ENCODE peak calls at places on chromosomes 6 and 20, in nine cellular contexts. Y, C, I, M, B, T, G, Z and S are unnamed samples.

GRCh38 chr20:25242231-25242630 is 5.7 kb upstream of the PYGB start:
- DNase-seq in Y (no peak), G (no peak), T (no peak), M (no peak), I (no peak), C (no peak), B (no peak), Z (no peak), S (no peak)

GRCh38 chr6:125598422-125598821 is 151.0 kb upstream of the HEY2 start:
- DNase-seq in T (no peak), C (peak), G (peak), B (peak), I (no peak), M (peak), Y (peak), Z (peak), S (no peak)

GRCh38 chr6:34696189-34696738 is 303 bp downstream of the ILRUN start:
- DNase-seq in Y (peak), T (no peak), I (peak), M (peak), G (peak), C (no peak), Z (no peak), B (peak), S (no peak)

GRCh38 chr6:71119560-71119959 is 162.7 kb upstream of the B3GAT2 start:
- DNase-seq in M (no peak), I (no peak), C (no peak), T (no peak), Z (no peak), G (no peak), Y (no peak), B (no peak), S (no peak)

GRCh38 chr6:104407957-104408356 is 451.8 kb downstream of the HACE1 start:
- DNase-seq in B (no peak), C (no peak), Z (no peak), G (no peak), I (no peak), T (no peak), Y (no peak), M (no peak), S (no peak)

GRCh38 chr6:102051001-102051400 is 657.5 kb downstream of the GRIK2 start:
- DNase-seq in B (no peak), M (no peak), T (no peak), Z (no peak), C (no peak), Y (no peak), G (no peak), I (no peak), S (no peak)

GRCh38 chr6:151445482-151445881 is 6.4 kb downstream of the RMND1 start:
- DNase-seq in Y (peak), B (no peak), C (no peak), M (no peak), Z (peak), T (no peak), G (peak), I (no peak), S (peak)

GRCh38 chr6:139144490-139145085 is 9.7 kb downstream of the HECA start:
- DNase-seq in I (no peak), T (no peak), B (no peak), G (no peak), Y (no peak), M (no peak), C (no peak), Z (no peak), S (no peak)

GRCh38 chr6:170423030-170423429 is 116.5 kb downstream of the FAM120B start:
- DNase-seq in C (no peak), T (no peak), G (no peak), Y (no peak), I (no peak), Z (no peak), M (no peak), B (no peak), S (no peak)

GRCh38 chr6:147132889-147133288 is 71.3 kb upstream of the STXBP5 start:
- DNase-seq in M (no peak), C (no peak), Z (no peak), B (no peak), Y (no peak), I (peak), T (no peak), G (peak), S (no peak)

GRCh38 chr6:13445005-13445743 is 42.2 kb downstream of the GFOD1 start:
- DNase-seq in Z (peak), B (peak), M (peak), T (no peak), C (no peak), I (no peak), Y (no peak), G (peak), S (no peak)

GRCh38 chr6:155829646-155830045 is 374.0 kb upstream of the NOX3 start:
- DNase-seq in G (no peak), I (no peak), Y (no peak), T (no peak), Z (no peak), M (no peak), C (no peak), B (no peak), S (no peak)

GRCh38 chr20:46928580-46929132 is 34.0 kb downstream of the EYA2 start:
- DNase-seq in Y (peak), G (peak), C (no peak), T (no peak), I (no peak), B (no peak), Z (no peak), M (no peak), S (no peak)

GRCh38 chr6:39365281-39366074 is 43.0 kb upstream of the KCNK16 start:
- DNase-seq in I (no peak), G (peak), Y (peak), T (no peak), Z (peak), M (no peak), B (no peak), C (no peak), S (no peak)

GRCh38 chr6:89375427-89375868 is 22.9 kb upstream of the UBE2J1 start:
- DNase-seq in G (no peak), I (peak), Z (no peak), T (peak), Y (no peak), B (peak), C (no peak), M (peak), S (peak)

GRCh38 chr6:85594197-85594930 is 706 bp upstream of the SNX14 start:
- DNase-seq in Y (no peak), C (no peak), M (no peak), I (no peak), G (no peak), T (peak), Z (no peak), B (no peak), S (no peak)

GRCh38 chr6:139173172-139173571 is 38.3 kb downstream of the HECA start:
- DNase-seq in I (no peak), M (no peak), T (no peak), Z (no peak), C (no peak), Y (no peak), B (no peak), G (no peak), S (no peak)

GRCh38 chr6:131159578-131159977 is 24.3 kb downstream of the AKAP7 start:
- DNase-seq in B (no peak), G (peak), Z (peak), M (no peak), T (no peak), I (no peak), C (no peak), Y (peak), S (no peak)

GRCh38 chr20:45518282-45518681 is 2.9 kb upstream of the SPINT3 start:
- DNase-seq in Z (no peak), T (no peak), I (peak), C (no peak), M (no peak), Y (no peak), G (peak), B (no peak), S (no peak)

GRCh38 chr6:122726649-122727048 is 52.9 kb upstream of the FABP7 start:
- DNase-seq in B (peak), Z (peak), M (no peak), I (peak), G (no peak), T (no peak), C (no peak), Y (peak), S (no peak)

GRCh38 chr6:110528051-110528929 is 51.9 kb upstream of the SLC22A16 start:
- DNase-seq in M (peak), Y (peak), T (peak), I (peak), Z (peak), B (peak), G (peak), C (peak), S (peak)

GRCh38 chr6:62652692-62653328 is 366.8 kb upstream of the KHDRBS2 start:
- DNase-seq in Z (no peak), B (no peak), I (no peak), T (peak), G (peak), M (no peak), C (no peak), Y (peak), S (no peak)

GRCh38 chr6:72422126-72422680 is 199.7 kb upstream of the KCNQ5 start:
- DNase-seq in Y (peak), G (peak), M (no peak), C (no peak), I (no peak), Z (no peak), B (no peak), T (no peak), S (no peak)

GRCh38 chr6:72760130-72760793 is 138.4 kb downstream of the KCNQ5 start:
- DNase-seq in C (no peak), T (no peak), Y (peak), I (no peak), B (no peak), G (peak), Z (peak), M (no peak), S (peak)

GRCh38 chr6:148293181-148293995 is 49.2 kb upstream of the SASH1 start:
- DNase-seq in Y (no peak), I (no peak), T (no peak), M (peak), Z (no peak), G (no peak), B (no peak), C (no peak), S (no peak)

GRCh38 chr6:17352302-17352701 is 41.1 kb upstream of the CAP2 start:
- DNase-seq in M (no peak), I (no peak), B (no peak), T (no peak), Z (peak), C (no peak), Y (no peak), G (peak), S (no peak)

GRCh38 chr20:57748601-57749130 is 38.9 kb upstream of the PMEPA1 start:
- DNase-seq in T (no peak), C (no peak), G (peak), Y (peak), B (peak), M (peak), I (peak), Z (peak), S (no peak)

GRCh38 chr6:63897952-63898351 is 262.4 kb downstream of the PHF3 start:
- DNase-seq in C (no peak), B (no peak), G (no peak), Y (no peak), Z (no peak), I (no peak), T (no peak), M (peak), S (no peak)

GRCh38 chr6:149201068-149201655 is 116.3 kb upstream of the TAB2 start:
- DNase-seq in I (no peak), G (no peak), C (no peak), Z (no peak), M (no peak), B (no peak), Y (peak), T (no peak), S (no peak)

GRCh38 chr6:158026054-158026900 is 44.6 kb downstream of the SYNJ2 start:
- DNase-seq in M (peak), T (peak), G (peak), I (peak), B (peak), C (no peak), Y (peak), Z (peak), S (no peak)

GRCh38 chr6:6686748-6687601 is 98.5 kb downstream of the LY86 start:
- DNase-seq in Y (peak), G (peak), I (peak), Z (peak), T (peak), B (peak), C (no peak), M (peak), S (peak)

GRCh38 chr6:144215402-144215931 is 65.2 kb downstream of the STX11 start:
- DNase-seq in M (no peak), B (peak), I (no peak), Z (no peak), C (no peak), Y (no peak), T (peak), G (peak), S (no peak)

GRCh38 chr20:4813839-4814695 is 92.4 kb downstream of the PRND start:
- DNase-seq in C (no peak), B (no peak), M (no peak), G (no peak), I (no peak), Z (no peak), T (peak), Y (no peak), S (no peak)
- H3K4me3 ChIP-seq in C (no peak), B (no peak), M (peak), G (no peak), I (no peak), Z (no peak), T (peak), Y (no peak), S (no peak)

DNA sequence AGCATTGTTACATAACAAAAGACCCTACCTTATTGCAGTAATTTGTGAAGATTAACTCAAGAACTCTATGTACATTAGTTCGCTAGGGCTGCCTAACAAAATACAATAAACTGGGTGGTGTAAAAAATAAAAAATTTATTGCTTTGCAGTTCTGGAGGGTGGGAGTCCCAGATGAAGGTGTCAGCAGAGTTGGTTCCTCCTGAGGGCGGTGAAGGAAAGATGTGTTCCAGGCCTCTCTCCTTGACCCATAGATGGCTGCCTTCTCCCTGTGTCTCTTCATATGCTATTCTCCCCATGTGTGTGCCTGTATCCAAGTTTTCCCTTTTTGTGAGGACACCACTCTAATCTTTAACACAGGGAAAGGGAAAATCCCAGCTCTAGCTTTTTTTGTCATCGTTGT is 305 bp upstream of the VNN1 start:
- DNase-seq in C (no peak), I (no peak), G (no peak), M (no peak), B (no peak), Y (no peak), Z (no peak), T (no peak), S (no peak)
- TF ChIP-seq CTCF in C (no peak), I (no peak), G (no peak), M (no peak), B (no peak), Y (no peak), Z (no peak), T (no peak), S (no peak)

GRCh38 chr20:9360427-9360826 is 154.0 kb upstream of the LAMP5 start:
- DNase-seq in Z (no peak), Y (peak), I (no peak), T (no peak), M (no peak), B (no peak), C (no peak), G (no peak), S (no peak)
- H3K4me3 ChIP-seq in Z (no peak), Y (no peak), I (no peak), T (no peak), M (no peak), B (no peak), C (no peak), G (no peak), S (no peak)

GRCh38 chr6:82741325-82741995 is 324.2 kb downstream of the UBE3D start:
- DNase-seq in B (no peak), Z (no peak), C (no peak), T (no peak), M (no peak), I (no peak), Y (no peak), G (peak), S (no peak)
- TF ChIP-seq CTCF in B (no peak), Z (no peak), C (no peak), T (no peak), M (no peak), I (no peak), Y (no peak), G (no peak), S (no peak)

DNA sequence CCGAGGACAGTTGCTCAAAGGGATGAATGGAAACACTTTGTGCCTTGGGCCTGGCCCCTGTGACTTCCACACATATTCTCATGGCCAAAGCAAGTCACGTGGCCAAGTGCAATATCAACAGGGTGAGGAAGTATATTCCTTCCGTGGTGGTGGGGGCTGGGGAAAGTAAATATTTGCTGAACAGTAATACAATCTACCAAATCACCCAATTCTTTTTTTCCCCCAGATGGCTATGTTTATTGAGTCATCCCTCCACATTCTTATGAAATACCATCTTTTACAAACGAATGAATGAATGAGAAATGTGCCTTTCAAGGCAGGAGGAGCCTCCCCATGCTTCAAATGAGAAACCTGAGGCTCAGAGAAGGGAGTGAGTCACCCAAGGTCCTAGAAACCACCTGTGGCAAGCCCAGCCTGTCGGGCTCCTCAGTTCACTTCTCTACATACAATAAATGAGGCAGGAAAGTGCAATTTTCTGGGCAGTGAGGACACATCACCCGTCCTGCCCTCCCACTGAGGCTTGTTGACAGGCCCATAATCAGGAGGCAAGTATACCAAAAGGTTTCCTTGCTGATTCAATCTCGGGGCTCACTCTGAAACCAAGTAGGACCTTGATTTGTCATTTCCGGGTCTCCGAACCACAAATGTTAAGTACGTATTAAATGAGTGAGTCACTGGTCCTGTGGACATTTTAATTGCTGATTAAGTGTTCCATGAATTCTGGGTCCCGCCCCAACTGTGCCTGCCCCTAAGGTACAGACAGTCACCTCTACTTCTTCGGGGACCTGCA is 25.3 kb upstream of the TOP1 start:
- DNase-seq in I (peak), B (peak), G (peak), T (no peak), C (peak), Y (peak), Z (peak), M (peak), S (peak)
- H3K4me3 ChIP-seq in I (peak), B (no peak), G (peak), T (no peak), C (no peak), Y (peak), Z (peak), M (no peak), S (no peak)

DNA sequence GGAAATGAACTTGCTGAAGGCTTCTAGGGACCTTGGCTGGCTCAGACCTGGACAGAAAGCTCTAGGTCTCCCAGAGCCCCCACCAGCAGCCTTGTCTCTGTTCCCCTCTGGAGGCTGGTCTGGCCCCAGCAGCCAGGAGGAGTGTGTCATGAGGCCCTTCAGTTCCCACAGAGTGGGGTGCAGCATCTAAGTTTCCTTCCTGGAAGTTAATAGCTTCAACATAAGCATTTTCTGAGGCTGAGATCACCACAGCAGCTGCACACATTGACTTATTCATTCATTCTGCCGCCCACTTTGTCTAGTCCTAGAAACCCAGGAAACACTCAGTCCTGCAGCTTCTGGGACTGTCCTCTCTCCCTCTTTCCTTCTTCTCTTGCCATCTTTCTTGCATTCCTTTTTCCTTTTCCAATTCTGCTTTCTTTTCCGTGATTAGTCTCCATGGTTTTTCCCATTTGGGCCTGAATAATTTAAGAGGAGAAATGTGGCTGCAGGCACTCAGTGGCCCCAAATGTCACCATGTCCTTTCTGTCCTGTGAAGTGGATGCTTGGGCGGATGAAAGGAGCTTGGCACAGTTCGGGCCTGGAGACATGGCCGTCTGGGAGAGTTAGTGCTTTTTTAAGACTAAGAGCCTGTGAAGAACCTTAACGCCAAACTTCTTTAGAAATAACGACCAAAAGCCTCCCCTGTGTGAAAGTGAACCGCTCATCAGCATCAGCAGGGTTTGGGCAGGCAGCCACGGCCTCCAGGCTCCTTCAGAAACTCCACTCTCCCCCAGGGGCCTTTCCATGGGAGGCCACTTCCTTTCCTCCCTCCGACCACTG is 31.0 kb upstream of the PCMTD2 start:
- DNase-seq in B (peak), Z (peak), I (peak), G (peak), T (no peak), M (peak), Y (peak), C (no peak), S (no peak)
- TF ChIP-seq CTCF in B (no peak), Z (peak), I (no peak), G (peak), T (no peak), M (no peak), Y (no peak), C (no peak), S (no peak)

DNA sequence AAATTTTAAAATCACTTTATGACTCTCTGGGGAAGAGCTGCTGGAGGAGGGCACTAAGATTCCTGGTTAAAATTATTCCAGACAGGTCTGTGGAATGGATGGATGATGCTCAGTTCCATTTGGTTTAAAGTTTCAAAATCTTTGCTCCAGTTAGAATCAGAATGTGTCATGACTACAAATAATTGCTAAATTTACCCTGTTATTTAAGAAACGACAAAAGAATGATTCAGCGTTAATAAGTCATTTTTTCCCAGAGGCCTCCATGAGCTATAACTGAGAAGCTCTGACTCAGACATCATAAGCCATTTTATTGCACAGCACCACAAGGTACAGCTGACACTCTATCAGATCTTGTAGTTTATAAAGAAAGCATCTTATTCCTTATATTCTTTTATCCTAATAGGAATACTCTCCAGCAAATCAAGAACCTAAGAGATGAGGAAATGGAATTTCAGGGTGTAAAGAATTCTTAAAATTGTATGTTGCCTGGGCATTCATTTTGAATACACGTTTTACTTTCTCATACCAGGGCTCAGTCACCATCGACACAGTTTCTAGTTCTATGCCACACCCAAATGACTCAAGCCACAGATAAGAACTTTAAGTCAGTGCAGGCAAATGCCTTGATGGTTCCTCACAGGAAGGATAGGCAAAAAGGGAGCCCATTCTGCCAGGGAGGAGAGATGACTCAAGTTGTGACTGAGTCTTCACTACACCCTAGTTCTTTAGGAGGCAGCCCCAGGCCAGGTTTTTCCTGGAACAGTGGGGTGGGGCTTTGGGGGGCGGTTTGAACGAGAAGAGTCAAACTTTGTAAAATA is 636.0 kb downstream of the MMUT start:
- DNase-seq in C (peak), Z (peak), I (peak), Y (peak), B (peak), T (no peak), M (no peak), G (peak), S (no peak)
- H3K4me3 ChIP-seq in C (no peak), Z (no peak), I (peak), Y (no peak), B (no peak), T (no peak), M (no peak), G (peak), S (no peak)